ENCODE peak calls at places on chromosomes 6 and 20, in eight cellular contexts. V is Peyer's patch, J is cardiac fibroblast, U is left ventricle myocardium inferior, T is GM13976, W is GM10248, N is fibroblast of pulmonary artery, I is mammary epithelial cell. S is an unnamed sample.

GRCh38 chr6:146315321-146316254 is 228.0 kb upstream of the RAB32 start:
- DNase-seq in U (no peak), I (no peak), W (no peak), T (no peak), V (no peak), J (no peak), N (no peak), S (no peak)

GRCh38 chr6:169326067-169326799 is 72.6 kb upstream of the THBS2 start:
- DNase-seq in I (peak), T (no peak), N (peak), U (no peak), W (no peak), J (peak), V (no peak), S (no peak)

GRCh38 chr20:62141397-62142251 is 1.6 kb downstream of the PSMA7 start:
- DNase-seq in T (no peak), U (no peak), I (peak), W (no peak), V (no peak), N (peak), J (peak), S (no peak)

GRCh38 chr6:149337330-149337729 is 19.8 kb downstream of the TAB2 start:
- DNase-seq in N (no peak), I (no peak), J (no peak), V (no peak), W (no peak), T (no peak), U (no peak), S (no peak)

GRCh38 chr20:10731190-10731955 is 57.6 kb upstream of the JAG1 start:
- DNase-seq in V (no peak), U (no peak), I (peak), W (no peak), J (peak), T (no peak), N (no peak), S (no peak)

GRCh38 chr20:4021905-4022304 is 6.5 kb upstream of the RNF24 start:
- DNase-seq in N (peak), T (no peak), W (no peak), I (no peak), V (no peak), U (no peak), J (peak), S (no peak)

GRCh38 chr6:3356056-3356823 is 97.5 kb downstream of the PSMG4 start:
- DNase-seq in W (peak), U (peak), N (peak), J (peak), V (peak), T (peak), I (no peak), S (peak)

GRCh38 chr20:45104786-45105185 is 3.9 kb upstream of the KCNS1 start:
- DNase-seq in I (peak), W (no peak), V (no peak), N (peak), T (no peak), U (no peak), J (peak), S (no peak)

GRCh38 chr6:168179702-168180382 is 100.8 kb upstream of the FRMD1 start:
- DNase-seq in N (no peak), J (no peak), I (no peak), V (no peak), W (no peak), U (no peak), T (no peak), S (no peak)

GRCh38 chr6:42197574-42198362 is 3.0 kb upstream of the GUCA1B start:
- DNase-seq in U (no peak), T (no peak), V (no peak), W (no peak), J (peak), I (no peak), N (peak), S (no peak)

GRCh38 chr6:56356431-56356830 is 109.1 kb upstream of the COL21A1 start:
- DNase-seq in I (no peak), N (peak), U (no peak), T (no peak), W (no peak), J (peak), V (no peak), S (no peak)

GRCh38 chr20:46994341-46994740 is 99.7 kb downstream of the EYA2 start:
- DNase-seq in U (no peak), N (no peak), V (peak), I (peak), J (no peak), W (peak), T (peak), S (peak)

GRCh38 chr20:58511364-58511763 is 3.8 kb downstream of the APCDD1L start:
- DNase-seq in W (no peak), I (peak), V (no peak), J (peak), U (no peak), T (no peak), N (peak), S (no peak)

GRCh38 chr20:12936020-12936419 is 72.8 kb upstream of the SPTLC3 start:
- DNase-seq in V (no peak), N (no peak), U (no peak), W (no peak), I (no peak), T (no peak), J (no peak), S (no peak)

GRCh38 chr20:48760403-48760889 is 67.4 kb downstream of the PREX1 start:
- DNase-seq in U (no peak), N (peak), T (peak), V (peak), J (peak), I (peak), W (peak), S (peak)

GRCh38 chr6:71420693-71421328 is 132.2 kb downstream of the OGFRL1 start:
- DNase-seq in V (peak), I (peak), N (peak), W (peak), J (peak), T (peak), U (peak), S (peak)

GRCh38 chr20:36591281-36591680 is 14.3 kb upstream of the RAB5IF start:
- DNase-seq in I (no peak), N (no peak), T (no peak), U (no peak), V (no peak), W (no peak), J (no peak), S (no peak)

GRCh38 chr20:14706555-14706954 is 369.1 kb upstream of the FLRT3 start:
- DNase-seq in N (no peak), T (no peak), U (no peak), W (no peak), I (no peak), V (no peak), J (no peak), S (no peak)

GRCh38 chr6:33277663-33278391 is 904 bp downstream of the B3GALT4 start:
- DNase-seq in T (peak), W (peak), N (no peak), V (peak), U (no peak), I (no peak), J (no peak), S (peak)

GRCh38 chr6:106512048-106512957 is 117.0 kb downstream of the RTN4IP1 start:
- DNase-seq in T (peak), N (peak), V (peak), I (peak), U (peak), W (peak), J (peak), S (peak)

GRCh38 chr20:31565699-31566331 is 39.3 kb upstream of the ID1 start:
- DNase-seq in I (peak), W (no peak), V (no peak), N (no peak), U (no peak), T (no peak), J (no peak), S (no peak)

GRCh38 chr20:2386516-2387179 is 5.9 kb downstream of the TGM6 start:
- DNase-seq in N (peak), U (no peak), V (no peak), J (peak), T (no peak), W (no peak), I (peak), S (no peak)

GRCh38 chr6:46949662-46950280 is 28.0 kb upstream of the ADGRF5 start:
- DNase-seq in V (no peak), U (peak), T (no peak), I (no peak), N (peak), J (peak), W (no peak), S (no peak)

GRCh38 chr6:112988748-112989147 is 641.6 kb downstream of the RFPL4B start:
- DNase-seq in N (no peak), U (no peak), I (no peak), T (no peak), J (no peak), V (no peak), W (no peak), S (no peak)

GRCh38 chr20:922781-923180 is 6.6 kb upstream of the ANGPT4 start:
- DNase-seq in N (no peak), V (no peak), U (no peak), W (no peak), J (no peak), I (no peak), T (no peak), S (no peak)

GRCh38 chr6:73394577-73395354 is at the start of gene DDX43:
- DNase-seq in N (peak), V (peak), W (no peak), U (peak), I (no peak), J (peak), T (no peak), S (no peak)

GRCh38 chr6:139763468-139764214 is 389.2 kb upstream of the CITED2 start:
- DNase-seq in V (no peak), I (no peak), T (no peak), N (peak), J (peak), W (no peak), U (no peak), S (no peak)

GRCh38 chr6:73451166-73452106 is 661 bp downstream of the CGAS start:
- DNase-seq in W (peak), V (peak), J (peak), N (peak), U (peak), I (no peak), T (peak), S (peak)

GRCh38 chr6:11069760-11070159 is 23.9 kb upstream of the SMIM13 start:
- DNase-seq in V (no peak), T (no peak), I (peak), U (no peak), J (no peak), W (no peak), N (no peak), S (no peak)

GRCh38 chr6:115643762-115644161 is 416.9 kb downstream of the FRK start:
- DNase-seq in N (peak), I (peak), V (no peak), W (no peak), T (no peak), U (no peak), J (peak), S (no peak)

GRCh38 chr20:34637245-34638185 is 39.4 kb downstream of the PIGU start:
- DNase-seq in W (no peak), T (no peak), U (no peak), J (peak), I (peak), N (peak), V (no peak), S (no peak)

DNA sequence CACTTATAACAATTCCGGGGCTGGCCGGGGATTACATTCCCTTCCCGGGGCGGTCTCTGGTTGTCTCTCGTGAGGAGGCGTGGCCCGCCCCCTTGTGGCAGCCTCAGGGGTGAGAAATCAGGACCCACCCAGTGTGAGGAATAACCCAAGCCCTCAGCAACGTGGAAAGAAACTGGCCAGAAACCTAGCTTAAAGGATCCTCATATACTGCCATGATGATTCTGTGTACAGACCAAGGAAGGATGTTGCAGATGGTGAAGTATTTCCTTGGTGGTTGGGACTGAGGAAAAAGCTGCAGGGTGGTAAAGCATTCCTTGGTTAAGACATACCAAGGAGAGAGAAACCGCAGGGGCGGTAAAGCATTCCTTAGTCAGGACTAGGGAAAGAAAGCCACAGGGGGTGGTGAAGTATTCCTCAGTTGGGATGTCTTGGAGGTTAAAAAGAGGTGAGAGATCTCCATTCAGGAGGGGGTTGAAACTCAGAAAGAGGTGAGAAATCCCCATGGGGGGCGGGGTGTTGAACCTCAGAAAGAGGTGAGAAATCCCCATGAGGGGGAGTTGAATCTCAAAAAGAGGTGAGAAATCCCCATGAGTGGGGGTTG is 238.2 kb downstream of the RNGTT start:
- DNase-seq in T (no peak), I (no peak), N (peak), V (no peak), J (peak), W (peak), U (peak), S (peak)
- TF ChIP-seq CTCF in T (no peak), I (no peak), N (peak), V (no peak), J (peak), W (no peak), U (peak), S (no peak)

GRCh38 chr6:148263961-148264360 is 78.7 kb upstream of the SASH1 start:
- DNase-seq in W (no peak), I (no peak), T (no peak), N (no peak), J (no peak), V (no peak), U (no peak), S (no peak)

GRCh38 chr6:148261470-148261869 is 81.2 kb upstream of the SASH1 start:
- DNase-seq in T (no peak), W (no peak), V (no peak), N (no peak), I (no peak), J (no peak), U (no peak), S (no peak)

GRCh38 chr6:148258868-148259267 is 83.8 kb upstream of the SASH1 start:
- DNase-seq in U (no peak), T (no peak), N (no peak), W (no peak), V (no peak), I (no peak), J (no peak), S (no peak)

GRCh38 chr6:148265058-148265457 is 77.6 kb upstream of the SASH1 start:
- DNase-seq in I (no peak), N (no peak), J (no peak), U (no peak), V (no peak), T (no peak), W (no peak), S (no peak)

GRCh38 chr6:148263010-148263409 is 79.6 kb upstream of the SASH1 start:
- DNase-seq in I (peak), V (no peak), N (no peak), W (no peak), J (no peak), U (no peak), T (no peak), S (no peak)
- TF ChIP-seq CTCF in I (no peak), V (no peak), N (no peak), W (no peak), J (no peak), U (no peak), T (no peak), S (no peak)

DNA sequence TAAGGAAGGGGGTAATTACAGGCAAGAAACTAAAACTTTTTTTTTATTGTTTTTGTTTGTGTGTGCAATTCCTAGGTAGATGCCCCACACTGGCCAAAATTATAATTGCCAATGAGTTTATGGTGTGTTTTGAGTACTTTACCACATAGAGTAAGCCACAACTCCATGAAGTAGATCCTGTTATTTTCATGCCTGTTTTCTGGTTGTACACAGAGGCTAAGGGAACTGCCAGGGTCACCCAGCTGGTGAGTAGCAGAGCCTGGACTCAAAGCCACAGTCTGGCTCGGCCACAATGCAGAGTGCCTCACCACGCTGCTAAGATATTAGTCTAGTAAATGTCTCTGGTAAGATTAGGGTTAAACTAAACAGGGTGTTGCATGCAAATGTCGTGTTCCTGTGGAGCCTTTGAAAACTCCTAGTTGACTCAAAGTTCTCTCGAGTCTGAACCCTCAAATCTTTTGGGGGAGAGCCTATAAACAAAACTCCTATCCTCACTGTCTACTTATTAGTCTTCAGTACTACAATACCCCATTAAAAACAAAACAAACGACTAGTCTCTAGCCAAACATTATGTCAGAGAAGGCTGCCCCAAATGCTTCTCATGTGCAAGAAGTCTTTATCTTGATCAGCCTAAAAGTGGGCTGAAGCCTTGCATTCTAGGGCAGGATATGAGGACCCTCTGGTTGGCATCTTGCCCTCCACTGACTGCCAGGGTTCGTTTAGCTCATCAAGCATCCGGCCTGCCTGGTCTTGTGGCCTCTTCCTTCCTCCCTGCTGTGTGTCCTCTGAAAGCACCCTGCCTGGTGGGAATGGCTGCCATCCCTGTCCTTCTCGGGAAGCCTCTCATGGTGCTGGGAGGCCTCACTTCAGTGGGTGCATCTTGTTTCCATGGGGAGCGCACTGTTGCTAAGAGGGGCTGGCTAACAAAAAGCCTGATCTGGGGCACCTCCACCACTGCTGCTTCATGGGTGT is 4.2 kb downstream of the DUSP22 start:
- DNase-seq in T (peak), N (peak), J (peak), W (no peak), I (no peak), V (peak), U (no peak), S (peak)
- TF ChIP-seq CTCF in T (no peak), N (no peak), J (no peak), W (no peak), I (peak), V (no peak), U (no peak), S (no peak)

GRCh38 chr20:63153254-63154221 is 62.4 kb downstream of the YTHDF1 start:
- DNase-seq in I (no peak), U (no peak), W (no peak), T (no peak), N (no peak), J (no peak), V (no peak), S (no peak)

GRCh38 chr20:63155266-63156165 is 60.4 kb downstream of the YTHDF1 start:
- DNase-seq in U (no peak), J (no peak), I (no peak), V (no peak), W (no peak), N (no peak), T (no peak), S (no peak)

GRCh38 chr20:63152322-63153253 is 63.3 kb downstream of the YTHDF1 start:
- DNase-seq in W (no peak), U (no peak), T (no peak), I (no peak), N (no peak), J (no peak), V (no peak), S (no peak)

GRCh38 chr20:63156221-63156671 is 59.7 kb downstream of the YTHDF1 start:
- DNase-seq in U (no peak), W (no peak), N (no peak), V (no peak), T (no peak), I (no peak), J (no peak), S (no peak)

GRCh38 chr20:63154395-63154794 is 61.5 kb downstream of the YTHDF1 start:
- DNase-seq in I (no peak), N (no peak), J (no peak), V (no peak), T (no peak), W (no peak), U (no peak), S (no peak)
- TF ChIP-seq CTCF in I (no peak), N (no peak), J (no peak), V (no peak), T (no peak), W (no peak), U (no peak), S (no peak)

S was measured in GM20000.